ENCODE peak calls at places on chromosome 17, in eight cellular contexts. F, H, R, O, S, V, Q and P are unnamed samples.
A peak's percentile ranks its signal among the peaks of the same experiment; 100 is the strongest.

GRCh38 chr17:63369233-63369632 is 76.9 kb downstream of the CYB561 start:
- DNase-seq in F (no peak), H (no peak), R (no peak), O (no peak), S (no peak), V (peak; percentile 61), Q (no peak), P (no peak)

GRCh38 chr17:36768355-36768754 is 167.0 kb downstream of the MRM1 start:
- DNase-seq in F (no peak), H (no peak), R (no peak), O (no peak), S (no peak), V (no peak), Q (no peak), P (no peak)

GRCh38 chr17:39364236-39365025 is 37.0 kb downstream of the FBXL20 start:
- DNase-seq in F (no peak), H (no peak), R (no peak), O (no peak), S (no peak), V (no peak), Q (no peak), P (no peak)

GRCh38 chr17:15498107-15498506 is 30.7 kb upstream of the CDRT4 start:
- DNase-seq in F (no peak), H (no peak), R (no peak), O (no peak), S (no peak), V (no peak), Q (no peak), P (no peak)

GRCh38 chr17:7323731-7324437 is 5.3 kb downstream of the NEURL4 start:
- DNase-seq in F (no peak), H (peak; percentile 75), R (peak; percentile 45), O (no peak), S (peak; percentile 64), V (peak; percentile 17), Q (no peak), P (no peak)

GRCh38 chr17:958712-959451 is 20.7 kb downstream of the NXN start:
- DNase-seq in F (no peak), H (no peak), R (no peak), O (no peak), S (no peak), V (no peak), Q (no peak), P (no peak)

GRCh38 chr17:47875011-47875471 is 21.0 kb upstream of the SP2 start:
- DNase-seq in F (no peak), H (no peak), R (no peak), O (no peak), S (no peak), V (no peak), Q (no peak), P (no peak)

GRCh38 chr17:83154311-83155127 is 75.1 kb downstream of the METRNL start:
- DNase-seq in F (no peak), H (no peak), R (no peak), O (no peak), S (no peak), V (no peak), Q (peak; percentile 60), P (peak; percentile 31)

GRCh38 chr17:44070455-44071197 is at the start of gene G6PC3:
- DNase-seq in F (peak; percentile 95), H (peak; percentile 67), R (peak; percentile 95), O (peak; percentile 83), S (peak; percentile 63), V (peak; percentile 98), Q (peak; percentile 98), P (peak; percentile 87)
- TF ChIP-seq CTCF in F (no peak), H (no peak), R (peak; percentile 33), O (no peak), S (no peak), V (peak; percentile 11), Q (peak; percentile 36), P (no peak)

GRCh38 chr17:67588326-67588725 is 129.4 kb upstream of the NOL11 start:
- DNase-seq in F (no peak), H (no peak), R (no peak), O (no peak), S (no peak), V (no peak), Q (no peak), P (no peak)

GRCh38 chr17:67594115-67594878 is 123.4 kb upstream of the NOL11 start:
- DNase-seq in F (no peak), H (no peak), R (peak; percentile 26), O (no peak), S (no peak), V (no peak), Q (no peak), P (no peak)
- TF ChIP-seq CTCF in F (no peak), H (no peak), R (no peak), O (no peak), S (no peak), V (no peak), Q (no peak), P (no peak)

GRCh38 chr17:73369126-73369525 is 57.3 kb upstream of the CDC42EP4 start:
- DNase-seq in F (no peak), H (no peak), R (peak; percentile 54), O (no peak), S (no peak), V (no peak), Q (no peak), P (no peak)
- TF ChIP-seq CTCF in F (no peak), H (no peak), R (no peak), O (no peak), S (no peak), V (no peak), Q (no peak), P (no peak)

GRCh38 chr17:80124351-80124981 is 22.5 kb downstream of the EIF4A3 start:
- DNase-seq in F (no peak), H (no peak), R (peak; percentile 58), O (no peak), S (no peak), V (peak; percentile 64), Q (no peak), P (no peak)
- TF ChIP-seq CTCF in F (peak; percentile 61), H (no peak), R (peak; percentile 45), O (no peak), S (no peak), V (peak; percentile 30), Q (no peak), P (peak; percentile 29)